ENCODE peak calls at places on chromosomes 16 and 17, in five cellular contexts. One of them, this sample, is unnamed.

GRCh38 chr17:31724026-31724425 is 135.0 kb downstream of the COPRS start:
- DNase-seq in mucosa of descending colon: no peak
- DNase-seq in activated naive CD4-positive, alpha-beta T cell: no peak
- DNase-seq in kidney epithelial cell: peak; percentile 16
- DNase-seq in NCI-H1436: no peak
- DNase-seq in this sample: no peak

GRCh38 chr17:40109471-40109824 is 9.1 kb upstream of the NR1D1 start:
- DNase-seq in activated naive CD4-positive, alpha-beta T cell: no peak
- DNase-seq in mucosa of descending colon: peak; percentile 58
- DNase-seq in kidney epithelial cell: no peak
- DNase-seq in NCI-H1436: no peak
- DNase-seq in this sample: no peak

GRCh38 chr17:78172284-78173024 is 4.1 kb downstream of the SYNGR2 start:
- DNase-seq in mucosa of descending colon: peak; percentile 88
- DNase-seq in activated naive CD4-positive, alpha-beta T cell: no peak
- DNase-seq in NCI-H1436: no peak
- DNase-seq in kidney epithelial cell: no peak
- DNase-seq in this sample: no peak

GRCh38 chr17:56653877-56654276 is 60.4 kb downstream of the NOG start:
- DNase-seq in kidney epithelial cell: peak; percentile 41
- DNase-seq in activated naive CD4-positive, alpha-beta T cell: no peak
- DNase-seq in NCI-H1436: no peak
- DNase-seq in mucosa of descending colon: peak; percentile 12
- DNase-seq in this sample: no peak

GRCh38 chr17:45093444-45094110 is 32.5 kb downstream of the NMT1 start:
- DNase-seq in kidney epithelial cell: no peak
- DNase-seq in activated naive CD4-positive, alpha-beta T cell: no peak
- DNase-seq in mucosa of descending colon: no peak
- DNase-seq in NCI-H1436: no peak
- DNase-seq in this sample: no peak

GRCh38 chr17:9032151-9032550 is 10.8 kb downstream of the NTN1 start:
- DNase-seq in activated naive CD4-positive, alpha-beta T cell: no peak
- DNase-seq in mucosa of descending colon: no peak
- DNase-seq in NCI-H1436: no peak
- DNase-seq in kidney epithelial cell: no peak
- DNase-seq in this sample: no peak

GRCh38 chr16:8861563-8862308 is 7.1 kb downstream of the CARHSP1 start:
- DNase-seq in kidney epithelial cell: no peak
- DNase-seq in activated naive CD4-positive, alpha-beta T cell: no peak
- DNase-seq in NCI-H1436: no peak
- DNase-seq in mucosa of descending colon: no peak
- DNase-seq in this sample: no peak

GRCh38 chr17:28334176-28334575 is 1.1 kb downstream of the IFT20 start:
- DNase-seq in mucosa of descending colon: no peak
- DNase-seq in kidney epithelial cell: no peak
- DNase-seq in activated naive CD4-positive, alpha-beta T cell: no peak
- DNase-seq in NCI-H1436: no peak
- DNase-seq in this sample: no peak

GRCh38 chr17:76681222-76682137 is 29.3 kb downstream of the MXRA7 start:
- DNase-seq in NCI-H1436: peak; percentile 75
- DNase-seq in activated naive CD4-positive, alpha-beta T cell: peak; percentile 12
- DNase-seq in kidney epithelial cell: no peak
- DNase-seq in mucosa of descending colon: peak; percentile 90
- DNase-seq in this sample: peak; percentile 80

GRCh38 chr17:1299729-1300579 is 20.5 kb downstream of the TRARG1 start:
- DNase-seq in NCI-H1436: no peak
- DNase-seq in activated naive CD4-positive, alpha-beta T cell: no peak
- DNase-seq in kidney epithelial cell: no peak
- DNase-seq in mucosa of descending colon: no peak
- DNase-seq in this sample: no peak

GRCh38 chr17:79926308-79927135 is 87.3 kb upstream of the CBX4 start:
- DNase-seq in activated naive CD4-positive, alpha-beta T cell: no peak
- DNase-seq in mucosa of descending colon: no peak
- DNase-seq in kidney epithelial cell: no peak
- DNase-seq in NCI-H1436: no peak
- DNase-seq in this sample: no peak

GRCh38 chr16:77207029-77207428 is 7.8 kb downstream of the SYCE1L start:
- DNase-seq in NCI-H1436: no peak
- DNase-seq in kidney epithelial cell: no peak
- DNase-seq in activated naive CD4-positive, alpha-beta T cell: no peak
- DNase-seq in mucosa of descending colon: no peak
- DNase-seq in this sample: no peak

GRCh38 chr17:68238894-68239293 is 8.9 kb upstream of the AMZ2 start:
- DNase-seq in activated naive CD4-positive, alpha-beta T cell: no peak
- DNase-seq in mucosa of descending colon: no peak
- DNase-seq in NCI-H1436: no peak
- DNase-seq in kidney epithelial cell: no peak
- DNase-seq in this sample: no peak

GRCh38 chr16:89096768-89097527 is 3.3 kb downstream of the ACSF3 start:
- DNase-seq in kidney epithelial cell: no peak
- DNase-seq in activated naive CD4-positive, alpha-beta T cell: peak; percentile 49
- DNase-seq in NCI-H1436: no peak
- DNase-seq in mucosa of descending colon: no peak
- DNase-seq in this sample: no peak

GRCh38 chr17:40539711-40540411 is 25.4 kb downstream of the CCR7 start:
- DNase-seq in kidney epithelial cell: no peak
- DNase-seq in activated naive CD4-positive, alpha-beta T cell: no peak
- DNase-seq in NCI-H1436: no peak
- DNase-seq in mucosa of descending colon: no peak
- DNase-seq in this sample: no peak

GRCh38 chr16:85464342-85465305 is 148.5 kb upstream of the GSE1 start:
- DNase-seq in mucosa of descending colon: no peak
- DNase-seq in NCI-H1436: no peak
- DNase-seq in activated naive CD4-positive, alpha-beta T cell: no peak
- DNase-seq in kidney epithelial cell: no peak
- DNase-seq in this sample: no peak